ENCODE peak calls at places on chromosomes 1 and 21, in eight cellular contexts. H is fibroblast of mammary gland, W is astrocyte of the spinal cord, R is GM03348, N is ACHN, T is GM12891, U is colonic mucosa, P is AG08395. G is an unnamed sample.

GRCh38 chr1:64679177-64679576 is 65.7 kb upstream of the RAVER2 start:
- DNase-seq in W (peak), T (no peak), H (peak), P (no peak), U (no peak), N (no peak), R (no peak), G (peak)

GRCh38 chr21:34698270-34699015 is 29.6 kb downstream of the CLIC6 start:
- DNase-seq in P (no peak), T (no peak), W (no peak), U (no peak), R (no peak), H (no peak), N (no peak), G (no peak)

GRCh38 chr1:4079815-4080214 is 179.7 kb upstream of the C1orf174 start:
- DNase-seq in N (no peak), T (no peak), W (no peak), P (no peak), R (no peak), U (no peak), H (no peak), G (no peak)

GRCh38 chr1:165455111-165455510 is 10.2 kb upstream of the RXRG start:
- DNase-seq in W (no peak), R (no peak), N (no peak), P (no peak), T (no peak), U (no peak), H (no peak), G (no peak)

GRCh38 chr21:46426313-46427046 is 32.2 kb upstream of the DIP2A start:
- DNase-seq in W (no peak), H (no peak), T (no peak), N (no peak), R (no peak), P (no peak), U (no peak), G (no peak)

GRCh38 chr1:51734899-51735745 is 118.2 kb downstream of the OSBPL9 start:
- DNase-seq in T (no peak), R (peak), U (no peak), P (no peak), W (no peak), N (no peak), H (peak), G (peak)

GRCh38 chr1:205430631-205431305 is 8.9 kb upstream of the LEMD1 start:
- DNase-seq in W (peak), H (peak), P (peak), R (peak), U (peak), N (peak), T (no peak), G (peak)

GRCh38 chr1:18657436-18658179 is 27.0 kb downstream of the PAX7 start:
- DNase-seq in U (no peak), W (no peak), H (no peak), T (no peak), P (no peak), R (no peak), N (no peak), G (no peak)

GRCh38 chr1:160017592-160017991 is 14.2 kb downstream of the PIGM start:
- DNase-seq in U (no peak), P (no peak), T (no peak), H (no peak), W (no peak), N (no peak), R (no peak), G (no peak)

GRCh38 chr21:42636535-42636914 is 16.9 kb upstream of the PDE9A start:
- DNase-seq in H (peak), P (peak), T (no peak), U (no peak), N (no peak), R (peak), W (no peak), G (no peak)

GRCh38 chr21:38788275-38788911 is 17.3 kb upstream of the ETS2 start:
- DNase-seq in N (no peak), H (no peak), P (peak), W (no peak), T (no peak), R (peak), U (no peak), G (no peak)

GRCh38 chr1:85359874-85360708 is 83.7 kb upstream of the BCL10 start:
- DNase-seq in W (peak), N (no peak), T (no peak), R (peak), U (no peak), P (peak), H (peak), G (no peak)

GRCh38 chr1:212671342-212672031 is 28.2 kb downstream of the BATF3 start:
- DNase-seq in R (peak), N (peak), U (no peak), T (no peak), W (peak), H (peak), P (peak), G (peak)

GRCh38 chr1:230763927-230764591 is 16.9 kb downstream of the CAPN9 start:
- DNase-seq in P (no peak), N (no peak), H (no peak), W (no peak), R (no peak), U (no peak), T (no peak), G (no peak)

GRCh38 chr1:9145714-9146113 is 16.8 kb upstream of the GPR157 start:
- DNase-seq in T (no peak), R (no peak), H (no peak), W (no peak), N (no peak), P (no peak), U (no peak), G (no peak)

GRCh38 chr1:244349103-244349531 is 102.6 kb downstream of the ADSS2 start:
- DNase-seq in W (peak), H (peak), P (peak), N (peak), U (no peak), R (peak), T (no peak), G (no peak)

GRCh38 chr1:38006008-38006828 is 904 bp upstream of the FHL3 start:
- DNase-seq in R (no peak), W (no peak), P (no peak), H (no peak), N (no peak), T (no peak), U (no peak), G (no peak)

GRCh38 chr1:235763962-235764361 is 102.7 kb downstream of the LYST start:
- DNase-seq in N (no peak), H (no peak), P (no peak), W (no peak), T (peak), U (no peak), R (no peak), G (no peak)

GRCh38 chr21:31366825-31367224 is 22.8 kb upstream of the TIAM1 start:
- DNase-seq in P (no peak), H (peak), T (no peak), U (no peak), N (peak), R (no peak), W (peak), G (no peak)

GRCh38 chr1:218865591-218865990 is 308.1 kb upstream of the LYPLAL1 start:
- DNase-seq in R (peak), P (no peak), W (peak), U (no peak), T (no peak), H (peak), N (no peak), G (peak)

GRCh38 chr1:201990427-201990826 is 8.0 kb downstream of the RNPEP start:
- DNase-seq in U (peak), H (no peak), R (no peak), P (no peak), W (no peak), N (no peak), T (no peak), G (no peak)

GRCh38 chr1:241253491-241253890 is 103.5 kb downstream of the RGS7 start:
- DNase-seq in N (no peak), P (no peak), T (no peak), W (peak), H (peak), R (no peak), U (no peak), G (no peak)

GRCh38 chr1:157626099-157626498 is 28.2 kb upstream of the FCRL4 start:
- DNase-seq in W (no peak), T (peak), H (no peak), P (no peak), N (peak), R (no peak), U (peak), G (peak)

GRCh38 chr1:16418823-16419425 is 18.3 kb downstream of the SPATA21 start:
- DNase-seq in W (no peak), U (no peak), H (peak), R (no peak), P (no peak), N (no peak), T (no peak), G (no peak)

GRCh38 chr1:228315945-228316588 is 90.6 kb downstream of the TRIM11 start:
- DNase-seq in P (no peak), U (no peak), N (no peak), T (no peak), H (no peak), R (no peak), W (no peak), G (no peak)

GRCh38 chr1:8061673-8062386 is 35.7 kb upstream of the ERRFI1 start:
- DNase-seq in N (no peak), W (peak), U (no peak), T (no peak), R (no peak), H (peak), P (peak), G (no peak)

GRCh38 chr1:231966983-231967382 is 340.4 kb downstream of the DISC1 start:
- DNase-seq in T (no peak), P (no peak), N (no peak), U (no peak), H (no peak), W (no peak), R (no peak), G (no peak)

G was measured in hepatocyte.